ENCODE peak calls at places on chromosomes 5 and 9, in five cellular contexts. One of them, this sample, is unnamed.

GRCh38 chr9:70995511-70995910 is 125.9 kb downstream of the TRPM3 start:
- DNase-seq in NB4: no peak
- DNase-seq in GM12891: no peak
- DNase-seq in uterus: no peak
- DNase-seq in stomach: no peak
- DNase-seq in this sample: no peak

GRCh38 chr5:7592910-7593309 is 197.0 kb downstream of the ADCY2 start:
- DNase-seq in uterus: no peak
- DNase-seq in stomach: no peak
- DNase-seq in GM12891: no peak
- DNase-seq in NB4: peak; percentile 24
- DNase-seq in this sample: no peak

GRCh38 chr9:134778841-134779411 is 101.7 kb upstream of the FCN2 start:
- DNase-seq in stomach: peak; percentile 48
- DNase-seq in NB4: peak; percentile 57
- DNase-seq in uterus: peak; percentile 65
- DNase-seq in GM12891: no peak
- DNase-seq in this sample: peak; percentile 58

GRCh38 chr9:4366649-4367330 is 66.9 kb upstream of the GLIS3 start:
- DNase-seq in stomach: peak; percentile 37
- DNase-seq in uterus: no peak
- DNase-seq in NB4: peak; percentile 75
- DNase-seq in GM12891: no peak
- DNase-seq in this sample: peak; percentile 14

GRCh38 chr9:133961226-133962165 is 30.6 kb downstream of the VAV2 start:
- DNase-seq in stomach: no peak
- DNase-seq in uterus: no peak
- DNase-seq in NB4: no peak
- DNase-seq in GM12891: no peak
- DNase-seq in this sample: no peak

GRCh38 chr5:37014321-37014720 is 137.8 kb downstream of the NIPBL start:
- DNase-seq in GM12891: no peak
- DNase-seq in uterus: no peak
- DNase-seq in stomach: no peak
- DNase-seq in NB4: no peak
- DNase-seq in this sample: no peak

GRCh38 chr5:72268753-72269410 is 51.2 kb downstream of the MRPS27 start:
- DNase-seq in GM12891: no peak
- DNase-seq in uterus: peak; percentile 46
- DNase-seq in stomach: peak; percentile 34
- DNase-seq in NB4: peak; percentile 54
- DNase-seq in this sample: peak; percentile 51

GRCh38 chr5:69030663-69031062 is 63.2 kb upstream of the SLC30A5 start:
- DNase-seq in NB4: no peak
- DNase-seq in GM12891: no peak
- DNase-seq in uterus: no peak
- DNase-seq in stomach: no peak
- DNase-seq in this sample: no peak

GRCh38 chr5:11476866-11477265 is 427.4 kb downstream of the CTNND2 start:
- DNase-seq in uterus: no peak
- DNase-seq in stomach: no peak
- DNase-seq in GM12891: no peak
- DNase-seq in NB4: no peak
- DNase-seq in this sample: no peak

GRCh38 chr5:180898621-180899246 is at the start of gene BTNL8:
- DNase-seq in GM12891: no peak
- DNase-seq in NB4: no peak
- DNase-seq in stomach: peak; percentile 68
- DNase-seq in uterus: no peak
- DNase-seq in this sample: no peak

GRCh38 chr9:89663264-89663970 is 58.6 kb downstream of the GADD45G start:
- DNase-seq in stomach: no peak
- DNase-seq in uterus: no peak
- DNase-seq in NB4: no peak
- DNase-seq in GM12891: no peak
- DNase-seq in this sample: no peak

GRCh38 chr9:89662718-89663246 is 58.0 kb downstream of the GADD45G start:
- DNase-seq in uterus: no peak
- DNase-seq in NB4: no peak
- DNase-seq in stomach: no peak
- DNase-seq in GM12891: no peak
- DNase-seq in this sample: no peak

GRCh38 chr9:89661391-89661949 is 56.7 kb downstream of the GADD45G start:
- DNase-seq in stomach: peak; percentile 55
- DNase-seq in GM12891: no peak
- DNase-seq in uterus: no peak
- DNase-seq in NB4: peak; percentile 18
- DNase-seq in this sample: no peak

GRCh38 chr9:89660286-89660685 is 55.5 kb downstream of the GADD45G start:
- DNase-seq in GM12891: no peak
- DNase-seq in NB4: peak; percentile 15
- DNase-seq in uterus: no peak
- DNase-seq in stomach: no peak
- DNase-seq in this sample: no peak

DNA sequence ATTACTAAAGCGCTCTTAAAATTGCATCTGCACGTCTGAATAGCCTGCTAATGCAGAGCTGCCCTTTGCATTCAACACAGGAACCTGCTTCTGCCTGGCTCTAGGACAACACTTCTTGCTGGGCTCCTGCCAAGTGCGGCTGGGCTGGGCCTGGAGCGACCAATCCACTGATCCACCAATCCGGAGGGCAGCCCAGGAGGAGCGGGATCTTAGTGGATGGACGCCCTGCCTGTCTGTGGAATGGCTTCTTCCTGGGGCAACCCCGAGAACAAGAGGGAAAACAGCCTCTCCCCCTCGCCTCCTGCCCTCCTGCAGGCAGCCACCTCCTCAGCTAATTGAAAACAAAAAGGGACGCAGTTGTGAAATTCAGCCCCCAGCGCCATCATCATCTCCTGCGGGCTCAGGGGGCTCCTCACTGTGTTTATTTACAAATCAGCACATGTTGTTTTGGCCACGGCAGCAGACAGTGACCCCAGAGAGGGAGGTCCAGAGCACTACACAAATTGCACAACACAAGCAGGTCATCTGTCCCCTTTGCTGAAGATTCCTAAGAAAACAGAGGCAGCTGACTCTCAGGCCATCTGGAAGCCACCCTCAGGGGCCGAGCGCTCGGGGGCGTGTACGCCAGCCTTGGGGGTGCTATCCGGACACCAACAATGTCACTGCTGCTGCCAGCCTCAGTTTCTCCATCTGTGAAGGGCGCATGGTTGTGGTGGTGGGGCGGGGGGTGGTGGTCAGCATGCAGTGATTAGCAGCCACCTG is 57.3 kb downstream of the GADD45G start:
- DNase-seq in uterus: peak; percentile 98
- DNase-seq in GM12891: no peak
- DNase-seq in stomach: peak; percentile 99
- DNase-seq in NB4: peak; percentile 20
- DNase-seq in this sample: peak; percentile 96
- TF ChIP-seq POLR2A in uterus: no peak
- TF ChIP-seq POLR2A in GM12891: no peak
- TF ChIP-seq POLR2A in stomach: no peak
- TF ChIP-seq POLR2A in NB4: no peak
- TF ChIP-seq POLR2A in this sample: no peak

GRCh38 chr9:110797611-110798010 is 129.0 kb downstream of the MUSK start:
- DNase-seq in GM12891: no peak
- DNase-seq in NB4: no peak
- DNase-seq in stomach: no peak
- DNase-seq in uterus: no peak
- DNase-seq in this sample: no peak
- TF ChIP-seq POLR2A in GM12891: no peak
- TF ChIP-seq POLR2A in NB4: no peak
- TF ChIP-seq POLR2A in stomach: no peak
- TF ChIP-seq POLR2A in uterus: no peak
- TF ChIP-seq POLR2A in this sample: no peak

GRCh38 chr5:119067338-119067737 is 3.5 kb upstream of the DMXL1 start:
- DNase-seq in uterus: no peak
- DNase-seq in stomach: no peak
- DNase-seq in NB4: no peak
- DNase-seq in GM12891: no peak
- DNase-seq in this sample: no peak

GRCh38 chr5:119070828-119071572 is at the start of gene DMXL1:
- DNase-seq in GM12891: peak; percentile 44
- DNase-seq in uterus: peak; percentile 99
- DNase-seq in NB4: peak; percentile 99
- DNase-seq in stomach: peak; percentile 99
- DNase-seq in this sample: peak; percentile 99

GRCh38 chr5:119071573-119071874 is 637 bp downstream of the DMXL1 start:
- DNase-seq in uterus: no peak
- DNase-seq in GM12891: no peak
- DNase-seq in stomach: no peak
- DNase-seq in NB4: peak; percentile 53
- DNase-seq in this sample: no peak

GRCh38 chr5:119072496-119072895 is 1.6 kb downstream of the DMXL1 start:
- DNase-seq in stomach: no peak
- DNase-seq in uterus: no peak
- DNase-seq in NB4: no peak
- DNase-seq in GM12891: no peak
- DNase-seq in this sample: no peak

GRCh38 chr5:119070578-119070827 is 384 bp upstream of the DMXL1 start:
- DNase-seq in NB4: no peak
- DNase-seq in uterus: no peak
- DNase-seq in GM12891: peak; percentile 23
- DNase-seq in stomach: no peak
- DNase-seq in this sample: peak; percentile 73
- TF ChIP-seq POLR2A in NB4: no peak
- TF ChIP-seq POLR2A in uterus: no peak
- TF ChIP-seq POLR2A in GM12891: no peak
- TF ChIP-seq POLR2A in stomach: no peak
- TF ChIP-seq POLR2A in this sample: no peak

GRCh38 chr5:124655943-124656459 is 90.4 kb downstream of the ZNF608 start:
- DNase-seq in stomach: peak; percentile 70
- DNase-seq in GM12891: no peak
- DNase-seq in NB4: peak; percentile 18
- DNase-seq in uterus: no peak
- DNase-seq in this sample: no peak
- TF ChIP-seq POLR2A in stomach: no peak
- TF ChIP-seq POLR2A in GM12891: no peak
- TF ChIP-seq POLR2A in NB4: no peak
- TF ChIP-seq POLR2A in uterus: peak; percentile 5
- TF ChIP-seq POLR2A in this sample: no peak

DNA sequence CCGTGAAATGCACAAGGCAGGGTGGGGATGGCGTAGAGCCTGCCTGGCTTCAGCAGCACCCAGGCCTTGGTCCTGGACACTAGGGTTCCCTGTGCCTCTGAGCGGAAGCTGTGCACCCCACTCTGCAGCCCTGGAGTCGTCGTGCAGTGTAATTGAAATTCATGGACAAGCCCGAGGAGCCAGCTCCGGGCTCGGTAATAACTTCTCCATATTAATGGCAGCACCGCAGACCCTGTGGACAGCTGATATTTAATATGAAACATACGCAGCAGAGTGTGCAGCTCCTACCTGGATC is 8.4 kb downstream of the ADAMTS2 start:
- DNase-seq in uterus: no peak
- DNase-seq in stomach: no peak
- DNase-seq in GM12891: no peak
- DNase-seq in NB4: no peak
- DNase-seq in this sample: no peak
- TF ChIP-seq POLR2A in uterus: no peak
- TF ChIP-seq POLR2A in stomach: no peak
- TF ChIP-seq POLR2A in GM12891: no peak
- TF ChIP-seq POLR2A in NB4: no peak
- TF ChIP-seq POLR2A in this sample: no peak

GRCh38 chr5:134524826-134525686 is at the start of gene JADE2:
- DNase-seq in stomach: peak; percentile 75
- DNase-seq in NB4: peak; percentile 91
- DNase-seq in GM12891: peak; percentile 78
- DNase-seq in uterus: peak; percentile 81
- DNase-seq in this sample: peak; percentile 45
- TF ChIP-seq POLR2A in stomach: no peak
- TF ChIP-seq POLR2A in NB4: no peak
- TF ChIP-seq POLR2A in GM12891: peak; percentile 14
- TF ChIP-seq POLR2A in uterus: peak; percentile 22
- TF ChIP-seq POLR2A in this sample: no peak

GRCh38 chr9:19379283-19379682 is 753 bp downstream of the RPS6 start:
- DNase-seq in stomach: no peak
- DNase-seq in uterus: no peak
- DNase-seq in GM12891: no peak
- DNase-seq in NB4: peak; percentile 46
- DNase-seq in this sample: no peak

GRCh38 chr9:19379697-19380046 is 364 bp downstream of the RPS6 start:
- DNase-seq in stomach: no peak
- DNase-seq in NB4: no peak
- DNase-seq in uterus: no peak
- DNase-seq in GM12891: no peak
- DNase-seq in this sample: peak; percentile 14

GRCh38 chr9:19376931-19377330 is 3.1 kb downstream of the RPS6 start:
- DNase-seq in stomach: no peak
- DNase-seq in GM12891: no peak
- DNase-seq in uterus: no peak
- DNase-seq in NB4: no peak
- DNase-seq in this sample: no peak

GRCh38 chr9:19378154-19378553 is 1.9 kb downstream of the RPS6 start:
- DNase-seq in uterus: no peak
- DNase-seq in NB4: peak; percentile 56
- DNase-seq in stomach: no peak
- DNase-seq in GM12891: no peak
- DNase-seq in this sample: no peak

DNA sequence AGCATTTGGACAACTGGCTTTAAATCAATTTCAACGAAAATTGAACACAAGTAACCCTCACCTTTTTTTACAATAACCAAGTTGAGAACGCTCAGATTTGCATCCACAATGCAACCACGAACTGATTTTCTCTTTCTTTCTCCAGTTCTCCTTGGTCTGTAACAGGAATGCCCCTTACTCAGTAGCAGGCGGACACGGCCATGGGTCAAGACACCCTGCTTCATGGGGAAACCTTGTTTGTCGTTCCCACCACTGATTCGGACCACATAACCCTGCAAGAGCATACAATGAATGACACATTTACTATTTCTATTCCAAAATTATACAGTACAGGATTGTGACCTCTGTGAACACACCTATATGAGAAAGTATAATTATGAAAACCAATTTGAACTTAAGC is 1.4 kb downstream of the RPS6 start:
- DNase-seq in NB4: peak; percentile 49
- DNase-seq in GM12891: no peak
- DNase-seq in stomach: no peak
- DNase-seq in uterus: no peak
- DNase-seq in this sample: no peak
- TF ChIP-seq POLR2A in NB4: peak; percentile 8
- TF ChIP-seq POLR2A in GM12891: peak; percentile 15
- TF ChIP-seq POLR2A in stomach: no peak
- TF ChIP-seq POLR2A in uterus: no peak
- TF ChIP-seq POLR2A in this sample: no peak